ENCODE peak calls at places on chromosomes 2 and 18, in six cellular contexts. Z is mesothelial cell of epicardium; N is lower leg skin; K is activated CD4-positive, alpha-beta T cell treated with anti-CD3 and anti-CD28 coated beads for 24 hours; V is AG08396; T is activated CD8-positive, alpha-beta memory T cell treated with anti-CD3 and anti-CD28 coated beads, Interleukin-2, amount 50 U/mL, for 4 hours. Q is an unnamed sample.

GRCh38 chr2:145186303-145186702 is 666.4 kb upstream of the ZEB2 start:
- DNase-seq in Z (no peak), V (no peak), K (no peak), T (no peak), N (no peak), Q (no peak)

GRCh38 chr2:85194780-85195480 is 61.7 kb downstream of the TCF7L1 start:
- DNase-seq in Z (no peak), V (no peak), T (no peak), N (peak), K (no peak), Q (no peak)

GRCh38 chr2:101655941-101656422 is 41.5 kb upstream of the MAP4K4 start:
- DNase-seq in T (no peak), N (no peak), V (peak), Z (no peak), K (no peak), Q (no peak)

GRCh38 chr2:73111300-73112025 is 1.3 kb downstream of the RAB11FIP5 start:
- DNase-seq in T (no peak), Z (no peak), V (peak), K (no peak), N (peak), Q (no peak)

GRCh38 chr2:158756976-158757375 is 38.1 kb upstream of the DAPL1 start:
- DNase-seq in K (no peak), V (no peak), T (no peak), N (no peak), Z (no peak), Q (no peak)

GRCh38 chr2:222930862-222931261 is 70.0 kb downstream of the ACSL3 start:
- DNase-seq in Z (no peak), T (no peak), N (no peak), K (no peak), V (no peak), Q (no peak)

GRCh38 chr18:1438458-1438910 is 533.8 kb downstream of the ADCYAP1 start:
- DNase-seq in T (no peak), Z (no peak), K (no peak), N (no peak), V (no peak), Q (no peak)

GRCh38 chr2:106801256-106801655 is 84.7 kb downstream of the ST6GAL2 start:
- DNase-seq in K (no peak), V (no peak), N (no peak), Z (no peak), T (no peak), Q (no peak)

GRCh38 chr18:43605224-43605623 is 327.9 kb upstream of the SYT4 start:
- DNase-seq in V (no peak), Z (no peak), T (no peak), K (no peak), N (no peak), Q (no peak)

GRCh38 chr2:190649798-190650390 is 1.0 kb downstream of the NAB1 start:
- DNase-seq in N (no peak), V (no peak), Z (no peak), T (no peak), K (no peak), Q (no peak)

GRCh38 chr2:60306231-60306861 is 247.1 kb downstream of the BCL11A start:
- DNase-seq in Z (no peak), V (no peak), K (no peak), N (no peak), T (no peak), Q (no peak)

GRCh38 chr2:26770986-26771586 is 7.0 kb downstream of the SLC35F6 start:
- DNase-seq in K (no peak), N (peak), Z (no peak), T (no peak), V (peak), Q (no peak)

GRCh38 chr2:105721991-105722511 is 22.7 kb upstream of the NCK2 start:
- DNase-seq in K (no peak), N (no peak), Z (no peak), V (no peak), T (no peak), Q (no peak)

GRCh38 chr2:178512491-178512890 is 32.2 kb downstream of the PLEKHA3 start:
- DNase-seq in V (no peak), K (no peak), Z (no peak), N (no peak), T (no peak), Q (no peak)

GRCh38 chr2:241399941-241400922 is 44.1 kb downstream of the FARP2 start:
- DNase-seq in K (no peak), Z (no peak), V (no peak), T (no peak), N (no peak), Q (no peak)

GRCh38 chr2:240931319-240931949 is 25.3 kb downstream of the CROCC2 start:
- DNase-seq in Z (peak), N (peak), K (no peak), T (peak), V (no peak), Q (peak)

GRCh38 chr18:8972116-8972515 is 130.4 kb upstream of the NDUFV2 start:
- DNase-seq in K (no peak), N (no peak), V (no peak), T (no peak), Z (no peak), Q (no peak)

GRCh38 chr2:133711226-133711625 is 143.0 kb upstream of the NCKAP5 start:
- DNase-seq in T (no peak), Z (no peak), K (no peak), V (no peak), N (no peak), Q (no peak)

GRCh38 chr2:222916229-222917197 is 55.7 kb downstream of the ACSL3 start:
- DNase-seq in K (no peak), V (no peak), T (no peak), Z (no peak), N (no peak), Q (no peak)

GRCh38 chr2:237113026-237113810 is 27.5 kb downstream of the COPS8 start:
- DNase-seq in T (no peak), Z (no peak), N (no peak), K (no peak), V (no peak), Q (no peak)

GRCh38 chr2:163630836-163631235 is 105.0 kb downstream of the FIGN start:
- DNase-seq in V (no peak), T (no peak), Z (no peak), N (no peak), K (no peak), Q (no peak)

GRCh38 chr18:48166336-48166875 is 235.9 kb upstream of the SMAD2 start:
- DNase-seq in Z (no peak), N (peak), T (no peak), K (no peak), V (no peak), Q (no peak)

GRCh38 chr2:174777334-174777733 is 13.1 kb upstream of the CHRNA1 start:
- DNase-seq in V (no peak), K (no peak), T (no peak), N (no peak), Z (no peak), Q (no peak)

GRCh38 chr2:179749210-179749609 is 112.2 kb downstream of the ZNF385B start:
- DNase-seq in K (no peak), Z (no peak), V (peak), T (no peak), N (no peak), Q (no peak)

GRCh38 chr2:168119519-168120141 is 127.8 kb downstream of the STK39 start:
- DNase-seq in Z (no peak), K (no peak), N (no peak), T (no peak), V (peak), Q (peak)

GRCh38 chr2:222844323-222844722 is 16.5 kb upstream of the ACSL3 start:
- DNase-seq in K (no peak), Z (no peak), N (no peak), T (no peak), V (peak), Q (no peak)

GRCh38 chr2:74658516-74658915 is 4.5 kb downstream of the SEMA4F start:
- DNase-seq in Z (no peak), T (no peak), K (no peak), V (peak), N (no peak), Q (no peak)

GRCh38 chr2:8086796-8087479 is 594.9 kb upstream of the ID2 start:
- DNase-seq in N (no peak), T (no peak), Z (no peak), K (no peak), V (peak), Q (no peak)

GRCh38 chr2:29063056-29063455 is 11.3 kb downstream of the PCARE start:
- DNase-seq in Z (no peak), V (peak), N (peak), K (no peak), T (no peak), Q (no peak)

GRCh38 chr2:63734510-63734909 is 107.2 kb upstream of the UGP2 start:
- DNase-seq in K (no peak), T (no peak), Z (no peak), N (no peak), V (no peak), Q (no peak)

GRCh38 chr18:4230450-4231168 is 224.5 kb downstream of the DLGAP1 start:
- DNase-seq in K (no peak), V (no peak), N (no peak), Z (no peak), T (no peak), Q (no peak)

GRCh38 chr2:185998562-185999070 is 260.0 kb downstream of the FSIP2 start:
- DNase-seq in T (no peak), N (no peak), Z (no peak), K (no peak), V (no peak), Q (no peak)

GRCh38 chr18:44411971-44412370 is 268.7 kb upstream of the SETBP1 start:
- DNase-seq in K (no peak), T (no peak), V (no peak), N (no peak), Z (no peak), Q (no peak)

GRCh38 chr2:241968417-241968816 is 98.9 kb downstream of the RTP5 start:
- DNase-seq in K (no peak), Z (no peak), V (no peak), N (no peak), T (no peak), Q (no peak)

Q was measured in progenitor cell of endocrine pancreas.